ENCODE peak calls at places on chromosomes 3 and 15, in seven cellular contexts. R, C, N, V, Y, F and I are unnamed samples.
A peak's percentile ranks its signal among the peaks of the same experiment; 100 is the strongest.

GRCh38 chr3:164465172-164465571 is 613.1 kb downstream of the SI start:
- DNase-seq in R (no peak), C (no peak), N (no peak), V (no peak), Y (no peak), F (no peak), I (no peak)

GRCh38 chr3:61537366-61537765 is 24.0 kb upstream of the PTPRG start:
- DNase-seq in R (no peak), C (no peak), N (no peak), V (no peak), Y (no peak), F (no peak), I (no peak)

GRCh38 chr3:53709856-53710674 is 136.2 kb downstream of the CHDH start:
- DNase-seq in R (peak; percentile 59), C (peak; percentile 89), N (peak; percentile 81), V (peak; percentile 67), Y (peak; percentile 72), F (peak; percentile 69), I (no peak)

GRCh38 chr3:10981961-10982360 is 10.6 kb upstream of the SLC6A1 start:
- DNase-seq in R (no peak), C (no peak), N (no peak), V (no peak), Y (no peak), F (no peak), I (no peak)

GRCh38 chr15:39403674-39404117 is 177.2 kb upstream of the THBS1 start:
- DNase-seq in R (no peak), C (no peak), N (no peak), V (no peak), Y (no peak), F (no peak), I (no peak)

GRCh38 chr3:28637742-28638141 is 289.1 kb upstream of the AZI2 start:
- DNase-seq in R (no peak), C (no peak), N (no peak), V (no peak), Y (no peak), F (no peak), I (no peak)

GRCh38 chr3:188948658-188949400 is 222.9 kb upstream of the TPRG1 start:
- DNase-seq in R (peak; percentile 61), C (no peak), N (no peak), V (no peak), Y (peak; percentile 69), F (peak; percentile 78), I (no peak)

GRCh38 chr3:183265157-183265642 is 12.1 kb downstream of the B3GNT5 start:
- DNase-seq in R (no peak), C (no peak), N (peak; percentile 64), V (no peak), Y (no peak), F (peak; percentile 28), I (no peak)

GRCh38 chr15:73988075-73988969 is 3.8 kb downstream of the STOML1 start:
- DNase-seq in R (no peak), C (no peak), N (no peak), V (no peak), Y (no peak), F (no peak), I (no peak)

GRCh38 chr15:95718441-95718840 is 612.1 kb upstream of the NR2F2 start:
- DNase-seq in R (no peak), C (no peak), N (peak; percentile 71), V (no peak), Y (no peak), F (peak; percentile 72), I (no peak)

GRCh38 chr3:151328298-151329036 is 882 bp downstream of the P2RY13 start:
- DNase-seq in R (no peak), C (no peak), N (no peak), V (no peak), Y (no peak), F (no peak), I (no peak)

GRCh38 chr3:178170698-178171535 is 365.3 kb upstream of the KCNMB2 start:
- DNase-seq in R (no peak), C (no peak), N (peak; percentile 12), V (no peak), Y (no peak), F (no peak), I (no peak)

GRCh38 chr3:47399016-47399415 is 18.2 kb downstream of the PTPN23 start:
- DNase-seq in R (no peak), C (no peak), N (no peak), V (no peak), Y (no peak), F (no peak), I (no peak)

GRCh38 chr3:47392933-47393332 is 12.1 kb downstream of the PTPN23 start:
- DNase-seq in R (no peak), C (no peak), N (no peak), V (no peak), Y (no peak), F (no peak), I (no peak)

GRCh38 chr3:47398218-47398617 is 17.4 kb downstream of the PTPN23 start:
- DNase-seq in R (no peak), C (no peak), N (no peak), V (no peak), Y (no peak), F (no peak), I (no peak)

GRCh38 chr3:47394867-47395266 is 14.0 kb downstream of the PTPN23 start:
- DNase-seq in R (no peak), C (no peak), N (peak; percentile 26), V (no peak), Y (no peak), F (no peak), I (no peak)

DNA sequence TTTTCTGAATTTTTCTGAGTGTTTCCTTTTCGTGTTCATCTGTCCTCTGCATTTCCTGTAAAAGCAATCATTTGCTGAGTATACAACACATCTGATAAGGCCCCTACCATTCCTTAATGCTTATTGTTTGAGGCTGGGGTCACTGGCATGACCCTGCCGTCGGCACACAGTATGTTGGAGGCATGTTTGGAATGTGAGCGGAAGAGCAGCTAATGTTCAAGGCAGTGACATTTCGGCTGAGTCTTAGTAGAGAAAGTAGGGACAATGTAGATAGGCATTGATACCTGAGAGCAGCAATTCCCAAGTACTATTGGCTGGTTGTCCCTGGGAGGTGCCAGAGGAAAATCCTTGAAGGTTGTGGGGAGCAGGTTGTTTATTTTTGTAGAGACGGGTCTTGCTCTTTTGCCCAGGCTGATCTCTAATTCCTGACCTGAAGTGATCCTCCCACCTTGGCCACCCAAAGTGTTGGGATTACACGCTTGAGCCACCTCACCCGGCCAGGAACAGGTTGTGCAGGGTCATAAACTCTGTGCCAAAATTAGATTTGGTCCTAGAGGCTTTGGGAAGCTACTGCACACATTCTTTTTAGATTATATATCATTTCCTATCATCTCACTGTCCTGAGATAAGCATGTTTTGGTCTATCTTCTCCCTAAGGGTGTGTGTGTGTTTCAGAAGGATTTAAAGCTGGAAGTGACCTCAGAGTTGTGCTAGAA is 13.5 kb downstream of the PTPN23 start:
- DNase-seq in R (no peak), C (no peak), N (no peak), V (no peak), Y (no peak), F (no peak), I (no peak)
- TF ChIP-seq CTCF in R (no peak), C (no peak), N (no peak), V (no peak), Y (peak; percentile 51), F (no peak), I (no peak)

DNA sequence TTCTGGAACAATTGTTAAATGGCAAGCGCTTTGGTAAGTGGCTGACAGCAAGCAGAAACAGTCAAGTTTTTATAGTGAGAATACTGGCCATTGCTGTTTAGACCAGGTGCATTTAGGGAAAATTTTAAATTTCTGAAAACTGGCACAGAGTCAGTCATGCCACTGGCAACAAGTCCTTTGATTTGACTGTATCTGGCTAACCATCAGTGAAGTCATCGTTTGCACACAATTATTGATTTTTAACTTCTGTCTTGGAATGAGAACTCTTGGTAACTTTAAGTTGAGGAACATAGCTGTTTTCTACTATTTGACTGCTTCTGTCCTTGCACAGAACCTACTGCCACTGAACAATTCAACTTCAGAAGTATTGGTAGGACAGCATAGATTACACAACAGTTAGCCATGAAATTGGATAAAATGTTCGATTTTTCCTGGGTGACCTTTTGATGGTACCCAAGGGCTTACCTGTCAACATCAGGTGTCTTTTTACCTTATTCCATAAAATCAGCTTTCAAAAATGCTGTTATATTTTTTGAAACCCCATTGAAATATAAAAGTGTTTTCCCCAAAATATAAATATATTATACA is 225.0 kb downstream of the PDZRN3 start:
- DNase-seq in R (no peak), C (no peak), N (no peak), V (no peak), Y (no peak), F (no peak), I (no peak)
- H3K27ac ChIP-seq in R (no peak overlapping the region), C (no peak overlapping the region), N (no peak overlapping the region), V (no peak overlapping the region), Y (no peak overlapping the region), F (peak overlapping the region; percentile 81), I (no peak overlapping the region)

DNA sequence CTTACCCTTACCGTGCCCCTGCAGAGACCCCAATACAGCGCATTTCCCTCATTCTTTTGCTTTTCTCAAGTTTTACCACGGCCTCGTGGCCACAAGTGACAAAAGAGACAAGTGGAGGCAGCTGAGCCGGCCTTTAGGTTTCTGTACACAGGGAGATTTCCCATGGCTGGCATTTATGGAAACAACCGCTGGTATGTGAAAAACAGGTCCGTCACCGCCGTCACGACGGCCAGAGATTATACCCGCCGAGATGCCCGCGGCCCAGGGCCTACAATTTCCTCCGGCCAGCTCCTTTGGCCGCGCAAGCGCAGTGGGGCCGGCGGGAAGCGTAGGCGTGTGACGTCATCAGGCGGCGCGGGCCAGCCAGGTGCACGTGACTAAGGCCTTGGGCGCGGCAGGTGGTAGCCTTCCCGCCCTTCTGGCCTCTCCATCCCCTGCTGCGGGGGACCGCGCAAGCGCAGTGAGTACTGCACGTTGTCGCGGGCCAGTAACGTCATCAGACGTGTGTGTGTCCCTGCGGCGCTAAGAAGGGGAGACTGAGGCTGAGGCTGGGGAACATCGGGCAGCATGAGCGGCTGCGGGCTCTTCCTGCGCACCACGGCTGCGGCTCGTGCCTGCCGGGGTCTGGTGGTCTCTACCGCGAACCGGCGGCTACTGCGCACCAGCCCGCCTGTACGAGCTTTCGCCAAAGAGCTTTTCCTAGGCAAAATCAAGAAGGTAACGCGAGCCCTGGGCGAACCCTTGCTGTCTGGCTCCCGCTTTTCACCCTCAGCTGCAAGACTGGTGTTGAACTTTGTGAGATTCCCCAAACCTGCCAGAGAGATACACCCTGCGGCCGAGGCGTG is at the start of gene ACAD9:
- DNase-seq in R (peak; percentile 96), C (peak; percentile 100), N (peak; percentile 98), V (peak; percentile 97), Y (peak; percentile 98), F (peak; percentile 97), I (peak; percentile 72)
- TF ChIP-seq POLR2A in R (peak; percentile 88), C (peak; percentile 97), N (no peak), V (peak; percentile 92), Y (peak; percentile 87), F (peak; percentile 84), I (no peak)

DNA sequence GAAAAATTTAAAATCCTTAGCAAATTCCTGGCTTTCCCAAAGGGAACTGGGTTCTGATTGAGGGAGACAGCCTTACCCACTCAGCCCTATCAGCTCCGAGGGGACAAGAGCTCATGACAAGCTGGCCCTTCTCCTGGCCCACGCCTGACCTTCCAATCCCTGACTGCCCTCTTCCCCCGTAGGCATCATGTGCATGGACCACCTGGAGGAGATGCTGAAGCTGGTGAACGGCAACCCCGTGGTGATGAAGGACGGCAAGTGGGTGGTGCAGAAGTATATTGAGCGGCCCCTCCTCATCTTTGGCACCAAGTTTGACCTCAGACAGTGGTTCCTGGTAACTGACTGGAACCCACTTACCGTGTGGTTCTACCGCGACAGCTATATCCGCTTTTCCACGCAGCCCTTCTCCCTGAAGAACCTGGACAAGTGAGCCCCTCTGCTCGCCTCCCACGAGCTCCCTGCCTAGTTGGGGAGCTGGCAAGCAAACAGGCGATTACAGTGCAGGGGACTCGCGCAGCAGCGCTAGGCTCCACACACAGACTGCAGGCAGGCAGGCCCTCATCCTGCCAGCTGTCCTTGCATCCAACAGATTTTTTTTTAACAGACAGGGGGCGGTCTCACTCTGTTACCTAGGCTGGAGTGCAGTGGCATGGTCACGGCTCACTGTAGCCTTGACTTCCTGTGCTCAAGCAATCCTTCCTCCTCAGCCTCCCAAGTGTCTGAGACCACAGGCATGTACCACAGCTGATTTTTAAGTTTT is 16.8 kb downstream of the RPUSD3 start:
- DNase-seq in R (no peak), C (peak; percentile 74), N (peak; percentile 7), V (no peak), Y (no peak), F (no peak), I (no peak)
- TF ChIP-seq CTCF in R (peak; percentile 14), C (peak; percentile 72), N (no peak), V (no peak), Y (peak; percentile 30), F (no peak), I (peak; percentile 48)